ENCODE peak calls at places on chromosomes 2 and 18, in five cellular contexts. R is GM13977; A is GM10248; F is effector memory CD8-positive, alpha-beta T cell; S is MCF 10A. M is an unnamed sample.

GRCh38 chr2:54555318-54555837 is 99.3 kb downstream of the SPTBN1 start:
- DNase-seq in A (no peak), S (no peak), R (no peak), F (no peak), M (no peak)

GRCh38 chr18:54606835-54607212 is 15.8 kb downstream of the DYNAP start:
- DNase-seq in R (no peak), S (no peak), A (no peak), F (no peak), M (no peak)

GRCh38 chr2:159996792-159997546 is 65.4 kb downstream of the PLA2R1 start:
- DNase-seq in A (no peak), R (no peak), S (no peak), F (no peak), M (no peak)

GRCh38 chr2:60411295-60411694 is 142.2 kb downstream of the BCL11A start:
- DNase-seq in F (no peak), S (no peak), A (no peak), R (no peak), M (no peak)

GRCh38 chr2:197097578-197098366 is 171.3 kb upstream of the PGAP1 start:
- DNase-seq in F (no peak), R (no peak), A (no peak), S (peak), M (no peak)

GRCh38 chr18:12304351-12305210 is 3.5 kb upstream of the TUBB6 start:
- DNase-seq in S (peak), R (no peak), F (no peak), A (no peak), M (no peak)

GRCh38 chr18:76922107-76922506 is 99.8 kb downstream of the ZNF236 start:
- DNase-seq in F (peak), S (peak), A (peak), R (peak), M (peak)

GRCh38 chr2:22355816-22356433 is 1029.1 kb upstream of the KLHL29 start:
- DNase-seq in F (peak), R (peak), A (peak), S (peak), M (no peak)

GRCh38 chr18:70627100-70627802 is 338.4 kb downstream of the SOCS6 start:
- DNase-seq in R (no peak), S (no peak), A (no peak), F (no peak), M (no peak)

GRCh38 chr2:185381631-185382030 is 357.0 kb upstream of the FSIP2 start:
- DNase-seq in A (no peak), S (no peak), F (no peak), R (no peak), M (no peak)

GRCh38 chr18:76977681-76978234 is 154.8 kb downstream of the MBP start:
- DNase-seq in A (no peak), R (no peak), S (no peak), F (no peak), M (no peak)

GRCh38 chr2:121095257-121096080 is 189.5 kb downstream of the TFCP2L1 start:
- DNase-seq in S (peak), R (peak), A (peak), F (no peak), M (no peak)

GRCh38 chr18:64119916-64120315 is 29.0 kb downstream of the LINC00305 start:
- DNase-seq in F (no peak), A (no peak), R (peak), S (peak), M (no peak)

GRCh38 chr2:60963176-60963575 is 54.3 kb upstream of the PEX13 start:
- DNase-seq in S (no peak), F (no peak), A (no peak), R (no peak), M (no peak)

GRCh38 chr2:26946841-26947784 is 23.3 kb upstream of the MAPRE3 start:
- DNase-seq in A (no peak), F (no peak), S (peak), R (no peak), M (no peak)

GRCh38 chr2:187500585-187501359 is 52.7 kb upstream of the CALCRL start:
- DNase-seq in A (no peak), F (no peak), R (no peak), S (peak), M (no peak)

GRCh38 chr2:188365058-188365641 is 73.5 kb downstream of the GULP1 start:
- DNase-seq in A (no peak), S (no peak), F (no peak), R (no peak), M (no peak)

GRCh38 chr2:28565033-28565432 is 69.2 kb downstream of the PLB1 start:
- DNase-seq in A (no peak), F (no peak), S (no peak), R (no peak), M (no peak)

GRCh38 chr2:22683911-22684310 is 701.1 kb upstream of the KLHL29 start:
- DNase-seq in R (no peak), A (no peak), S (no peak), F (no peak), M (no peak)

GRCh38 chr18:5958822-5959221 is 63.5 kb upstream of the TMEM200C start:
- DNase-seq in F (no peak), R (no peak), A (no peak), S (no peak), M (no peak)

GRCh38 chr18:56661414-56662101 is 10.4 kb downstream of the WDR7 start:
- DNase-seq in R (no peak), F (no peak), A (no peak), S (no peak), M (no peak)

GRCh38 chr2:149184994-149185393 is 145.4 kb upstream of the LYPD6 start:
- DNase-seq in S (peak), F (no peak), A (no peak), R (no peak), M (no peak)

GRCh38 chr18:69000366-69000765 is 202.5 kb downstream of the CCDC102B start:
- DNase-seq in A (no peak), S (peak), R (no peak), F (no peak), M (no peak)

GRCh38 chr2:200492656-200493055 is 17.2 kb downstream of the KCTD18 start:
- DNase-seq in S (no peak), R (no peak), A (no peak), F (no peak), M (no peak)

GRCh38 chr18:76169733-76170132 is 325.3 kb downstream of the ZNF516 start:
- DNase-seq in R (no peak), F (no peak), A (no peak), S (peak), M (no peak)

GRCh38 chr2:227655454-227655853 is 11.2 kb upstream of the SCYGR5 start:
- DNase-seq in A (peak), F (no peak), R (no peak), S (peak), M (no peak)